ENCODE peak calls at places on chromosomes 13 and 19, in eight cellular contexts. One of them, this sample, is unnamed.

GRCh38 chr19:639251-640155 is at the start of gene FGF22:
- DNase-seq in breast epithelium: peak
- DNase-seq in A549: peak
- DNase-seq in GM12891: peak
- DNase-seq in tibial nerve: peak
- DNase-seq in ovary: peak
- DNase-seq in stomach: peak
- DNase-seq in GM12878: no peak
- DNase-seq in this sample: peak

GRCh38 chr13:77781804-77782203 is 84.3 kb downstream of the SLAIN1 start:
- DNase-seq in breast epithelium: no peak
- DNase-seq in stomach: no peak
- DNase-seq in GM12891: no peak
- DNase-seq in ovary: no peak
- DNase-seq in A549: no peak
- DNase-seq in GM12878: no peak
- DNase-seq in tibial nerve: no peak
- DNase-seq in this sample: no peak

GRCh38 chr19:8607386-8607785 is 3.1 kb downstream of the ADAMTS10 start:
- DNase-seq in GM12891: no peak
- DNase-seq in breast epithelium: no peak
- DNase-seq in tibial nerve: no peak
- DNase-seq in ovary: no peak
- DNase-seq in stomach: no peak
- DNase-seq in GM12878: no peak
- DNase-seq in A549: no peak
- DNase-seq in this sample: no peak

GRCh38 chr19:47719047-47719885 is 6.0 kb downstream of the EHD2 start:
- DNase-seq in tibial nerve: peak
- DNase-seq in breast epithelium: peak
- DNase-seq in stomach: peak
- DNase-seq in GM12878: no peak
- DNase-seq in ovary: peak
- DNase-seq in GM12891: no peak
- DNase-seq in A549: peak
- DNase-seq in this sample: no peak

GRCh38 chr19:35858311-35858710 is 1.6 kb downstream of the KIRREL2 start:
- DNase-seq in GM12878: no peak
- DNase-seq in ovary: no peak
- DNase-seq in stomach: no peak
- DNase-seq in tibial nerve: no peak
- DNase-seq in GM12891: no peak
- DNase-seq in breast epithelium: no peak
- DNase-seq in A549: no peak
- DNase-seq in this sample: no peak

GRCh38 chr13:31044658-31045620 is 112.5 kb downstream of the TEX26 start:
- DNase-seq in breast epithelium: no peak
- DNase-seq in A549: no peak
- DNase-seq in tibial nerve: no peak
- DNase-seq in ovary: no peak
- DNase-seq in GM12891: no peak
- DNase-seq in stomach: no peak
- DNase-seq in GM12878: peak
- DNase-seq in this sample: peak

GRCh38 chr13:60230593-60230992 is 66.9 kb upstream of the DIAPH3 start:
- DNase-seq in A549: no peak
- DNase-seq in tibial nerve: no peak
- DNase-seq in GM12891: no peak
- DNase-seq in GM12878: no peak
- DNase-seq in breast epithelium: no peak
- DNase-seq in ovary: no peak
- DNase-seq in stomach: no peak
- DNase-seq in this sample: no peak

GRCh38 chr13:43107780-43108179 is 84.4 kb downstream of the DNAJC15 start:
- DNase-seq in tibial nerve: no peak
- DNase-seq in A549: no peak
- DNase-seq in GM12878: no peak
- DNase-seq in ovary: no peak
- DNase-seq in GM12891: no peak
- DNase-seq in breast epithelium: no peak
- DNase-seq in stomach: no peak
- DNase-seq in this sample: no peak

GRCh38 chr13:113646376-113646775 is 11.6 kb downstream of the ATP4B start:
- DNase-seq in GM12878: no peak
- DNase-seq in stomach: peak
- DNase-seq in A549: no peak
- DNase-seq in tibial nerve: no peak
- DNase-seq in breast epithelium: no peak
- DNase-seq in GM12891: no peak
- DNase-seq in ovary: no peak
- DNase-seq in this sample: peak

GRCh38 chr13:49627831-49628652 is at the start of gene ARL11:
- DNase-seq in stomach: peak
- DNase-seq in tibial nerve: peak
- DNase-seq in breast epithelium: peak
- DNase-seq in ovary: no peak
- DNase-seq in A549: no peak
- DNase-seq in GM12878: peak
- DNase-seq in GM12891: peak
- DNase-seq in this sample: peak

GRCh38 chr19:10233946-10234345 is 2.8 kb upstream of the S1PR2 start:
- DNase-seq in stomach: no peak
- DNase-seq in ovary: no peak
- DNase-seq in GM12891: no peak
- DNase-seq in tibial nerve: no peak
- DNase-seq in GM12878: no peak
- DNase-seq in breast epithelium: no peak
- DNase-seq in A549: no peak
- DNase-seq in this sample: no peak

GRCh38 chr13:37192986-37193385 is 87.5 kb upstream of the CSNK1A1L start:
- DNase-seq in tibial nerve: no peak
- DNase-seq in ovary: no peak
- DNase-seq in A549: no peak
- DNase-seq in stomach: no peak
- DNase-seq in GM12891: no peak
- DNase-seq in breast epithelium: no peak
- DNase-seq in GM12878: no peak
- DNase-seq in this sample: no peak

GRCh38 chr13:114065926-114066774 is 66.3 kb downstream of the RASA3 start:
- DNase-seq in stomach: no peak
- DNase-seq in tibial nerve: no peak
- DNase-seq in GM12891: no peak
- DNase-seq in ovary: no peak
- DNase-seq in A549: no peak
- DNase-seq in GM12878: no peak
- DNase-seq in breast epithelium: no peak
- DNase-seq in this sample: no peak

GRCh38 chr19:41709951-41710645 is 1.7 kb downstream of the CEACAM5 start:
- DNase-seq in stomach: peak
- DNase-seq in tibial nerve: no peak
- DNase-seq in breast epithelium: no peak
- DNase-seq in GM12891: no peak
- DNase-seq in A549: no peak
- DNase-seq in ovary: no peak
- DNase-seq in GM12878: no peak
- DNase-seq in this sample: no peak

GRCh38 chr19:41714598-41714997 is 6.2 kb downstream of the CEACAM5 start:
- DNase-seq in breast epithelium: no peak
- DNase-seq in GM12878: no peak
- DNase-seq in GM12891: no peak
- DNase-seq in stomach: no peak
- DNase-seq in tibial nerve: no peak
- DNase-seq in A549: no peak
- DNase-seq in ovary: no peak
- DNase-seq in this sample: peak

GRCh38 chr19:41707871-41708371 is 505 bp upstream of the CEACAM5 start:
- DNase-seq in A549: no peak
- DNase-seq in breast epithelium: no peak
- DNase-seq in tibial nerve: no peak
- DNase-seq in ovary: no peak
- DNase-seq in GM12891: no peak
- DNase-seq in stomach: no peak
- DNase-seq in GM12878: no peak
- DNase-seq in this sample: no peak

GRCh38 chr19:41708481-41708880 is at the start of gene CEACAM5:
- DNase-seq in stomach: no peak
- DNase-seq in A549: no peak
- DNase-seq in GM12891: no peak
- DNase-seq in GM12878: no peak
- DNase-seq in breast epithelium: no peak
- DNase-seq in tibial nerve: no peak
- DNase-seq in ovary: no peak
- DNase-seq in this sample: no peak

DNA sequence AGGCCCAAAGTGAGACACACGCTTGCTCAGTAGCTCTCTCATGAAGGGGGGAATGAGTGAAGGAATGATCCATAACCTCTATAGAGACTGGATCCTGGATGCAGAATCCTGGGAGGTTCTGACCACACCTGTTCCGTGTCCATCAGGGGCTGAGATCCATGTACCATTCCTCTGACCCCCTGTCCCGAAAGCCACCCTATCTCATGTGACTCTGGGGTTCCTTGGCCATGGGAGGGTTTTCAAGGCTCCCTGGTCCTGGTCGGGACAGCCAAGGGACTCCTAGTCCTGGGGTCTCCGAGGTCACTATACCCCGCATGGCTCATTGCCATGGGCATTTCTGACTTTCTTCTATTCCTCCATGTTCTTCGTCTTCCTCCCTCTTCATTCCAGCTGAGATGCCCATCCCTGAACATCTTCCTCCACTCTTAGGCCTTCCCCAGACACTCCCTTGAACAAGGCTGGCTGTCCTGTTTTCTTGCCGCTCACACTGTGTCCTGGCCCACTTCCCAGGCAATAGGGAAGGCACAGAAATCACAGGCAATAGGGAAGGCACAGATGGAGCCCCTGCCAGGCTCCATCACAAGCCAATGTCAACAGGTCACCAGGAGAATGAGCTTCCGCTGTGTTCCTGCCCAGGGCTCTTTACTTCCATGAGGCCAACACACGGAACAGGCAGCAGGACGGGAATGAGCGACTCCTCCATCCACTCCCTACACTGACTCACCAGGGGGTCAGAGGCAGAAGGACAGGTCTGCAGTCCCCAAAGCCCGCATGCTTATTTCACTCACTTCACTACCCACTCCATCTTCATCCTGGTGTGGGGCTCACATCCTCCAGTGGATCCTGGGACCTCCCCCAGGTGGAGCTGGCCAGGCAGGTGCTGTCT is 3.2 kb downstream of the CEACAM5 start:
- DNase-seq in tibial nerve: no peak
- DNase-seq in GM12878: no peak
- DNase-seq in ovary: no peak
- DNase-seq in A549: no peak
- DNase-seq in breast epithelium: no peak
- DNase-seq in GM12891: no peak
- DNase-seq in stomach: peak
- DNase-seq in this sample: no peak
- TF ChIP-seq POLR2A in tibial nerve: no peak
- TF ChIP-seq POLR2A in GM12878: no peak
- TF ChIP-seq POLR2A in ovary: no peak
- TF ChIP-seq POLR2A in A549: no peak
- TF ChIP-seq POLR2A in breast epithelium: no peak
- TF ChIP-seq POLR2A in GM12891: no peak
- TF ChIP-seq POLR2A in stomach: no peak
- TF ChIP-seq POLR2A in this sample: no peak

DNA sequence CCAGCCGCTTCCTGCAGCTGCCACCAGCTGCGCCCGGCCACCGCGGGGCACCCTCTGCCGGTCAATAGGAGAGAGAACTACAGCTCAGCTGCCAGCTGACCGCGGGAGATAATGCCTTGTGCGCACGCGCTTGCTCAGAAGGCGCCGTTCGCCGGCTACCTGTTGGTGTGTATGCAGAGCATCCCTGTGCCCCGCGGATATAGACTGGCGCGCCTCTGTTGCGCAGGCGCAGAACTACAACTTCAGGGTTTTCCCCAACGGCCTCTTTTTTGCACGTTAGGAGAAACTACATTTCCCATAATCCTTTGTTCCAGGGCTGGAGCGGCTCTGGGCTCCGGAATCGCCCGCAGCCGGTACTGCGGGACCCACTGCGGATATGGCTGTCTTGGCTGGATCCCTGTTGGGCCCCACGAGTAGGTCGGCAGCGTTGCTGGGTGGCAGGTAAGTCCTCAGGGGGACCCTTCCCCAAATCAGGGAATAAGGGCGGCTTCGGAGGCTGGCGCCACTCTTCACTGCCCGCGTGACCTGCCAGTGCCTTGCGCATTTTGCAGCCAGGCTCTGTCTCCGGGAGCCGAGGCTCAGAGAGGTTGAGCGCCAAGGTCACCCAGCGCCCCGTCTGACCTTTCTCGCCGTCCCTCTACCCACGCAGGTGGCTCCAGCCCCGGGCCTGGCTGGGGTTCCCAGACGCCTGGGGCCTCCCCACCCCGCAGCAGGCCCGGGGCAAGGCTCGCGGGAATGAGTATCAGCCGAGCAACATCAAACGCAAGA is at the start of gene MRPL34:
- DNase-seq in A549: peak
- DNase-seq in stomach: peak
- DNase-seq in GM12891: peak
- DNase-seq in ovary: peak
- DNase-seq in GM12878: peak
- DNase-seq in tibial nerve: peak
- DNase-seq in breast epithelium: peak
- DNase-seq in this sample: peak
- TF ChIP-seq POLR2A in A549: peak
- TF ChIP-seq POLR2A in stomach: no peak
- TF ChIP-seq POLR2A in GM12891: peak
- TF ChIP-seq POLR2A in ovary: peak
- TF ChIP-seq POLR2A in GM12878: peak
- TF ChIP-seq POLR2A in tibial nerve: peak
- TF ChIP-seq POLR2A in breast epithelium: no peak
- TF ChIP-seq POLR2A in this sample: peak

DNA sequence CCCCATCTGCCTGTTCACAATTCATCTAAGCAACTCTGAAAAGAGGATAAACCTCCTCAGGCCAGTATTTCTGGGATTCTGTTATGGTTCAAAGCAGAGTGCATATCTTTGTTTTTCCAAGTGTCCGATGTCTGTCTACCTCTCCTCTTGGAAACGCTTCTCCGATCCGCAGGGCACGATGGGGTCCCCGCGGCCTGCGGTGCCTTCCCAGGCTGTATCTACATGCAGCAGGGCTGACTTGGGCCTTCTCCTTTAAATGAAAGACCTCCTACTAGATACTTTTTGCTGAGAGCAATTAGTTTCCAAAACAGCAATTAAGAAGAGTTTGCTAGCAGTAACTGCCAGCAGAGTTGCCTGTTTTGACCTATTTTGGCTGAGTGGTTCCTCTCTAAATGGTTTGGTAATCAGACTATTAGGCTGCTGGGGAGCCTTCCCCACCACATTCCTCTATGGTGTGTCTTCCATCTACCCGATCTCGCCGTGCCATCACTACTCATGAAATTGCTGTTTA is 23.5 kb downstream of the COL4A2 start:
- DNase-seq in GM12878: no peak
- DNase-seq in stomach: no peak
- DNase-seq in A549: no peak
- DNase-seq in ovary: no peak
- DNase-seq in GM12891: no peak
- DNase-seq in breast epithelium: no peak
- DNase-seq in tibial nerve: no peak
- DNase-seq in this sample: peak
- TF ChIP-seq POLR2A in GM12878: no peak
- TF ChIP-seq POLR2A in stomach: no peak
- TF ChIP-seq POLR2A in A549: no peak
- TF ChIP-seq POLR2A in ovary: no peak
- TF ChIP-seq POLR2A in GM12891: no peak
- TF ChIP-seq POLR2A in breast epithelium: no peak
- TF ChIP-seq POLR2A in tibial nerve: no peak
- TF ChIP-seq POLR2A in this sample: no peak

GRCh38 chr19:23395041-23395721 is at the start of gene ZNF91:
- DNase-seq in breast epithelium: peak
- DNase-seq in GM12891: peak
- DNase-seq in GM12878: peak
- DNase-seq in ovary: peak
- DNase-seq in tibial nerve: peak
- DNase-seq in stomach: peak
- DNase-seq in A549: no peak
- DNase-seq in this sample: peak
- TF ChIP-seq POLR2A in breast epithelium: peak
- TF ChIP-seq POLR2A in GM12891: peak
- TF ChIP-seq POLR2A in GM12878: peak
- TF ChIP-seq POLR2A in ovary: peak
- TF ChIP-seq POLR2A in tibial nerve: peak
- TF ChIP-seq POLR2A in stomach: no peak
- TF ChIP-seq POLR2A in A549: no peak
- TF ChIP-seq POLR2A in this sample: peak